ENCODE peak calls at places on chromosomes 16 and 17, in four cellular contexts. F is MM.1S, H is uterus, L is kidney epithelial cell. B is an unnamed sample. For H3K36me3, the result is how much of the 10 kb centered on the place peaks cover.

GRCh38 chr16:88533381-88533831 is 36.8 kb upstream of the ZC3H18 start:
- DNase-seq in F (no peak), H (no peak), L (no peak), B (no peak)

GRCh38 chr16:89971495-89972243 is 23.1 kb downstream of the DEF8 start:
- DNase-seq in F (no peak), H (no peak), L (no peak), B (no peak)

GRCh38 chr16:23948949-23949392 is 113.2 kb downstream of the PRKCB start:
- DNase-seq in L (no peak), H (no peak), F (no peak), B (no peak)

GRCh38 chr17:80850109-80850508 is 141.5 kb upstream of the CHMP6 start:
- DNase-seq in H (no peak), L (no peak), F (no peak), B (no peak)

GRCh38 chr16:22861585-22861984 is 47.6 kb downstream of the HS3ST2 start:
- DNase-seq in F (no peak), H (no peak), L (no peak), B (no peak)

GRCh38 chr17:29557717-29558116 is 9.1 kb downstream of the ABHD15 start:
- DNase-seq in L (no peak), F (no peak), H (no peak), B (no peak)

GRCh38 chr17:76080207-76080933 is 1.4 kb downstream of the ZACN start:
- DNase-seq in H (no peak), L (no peak), F (no peak), B (no peak)

GRCh38 chr17:81703747-81704654 is 834 bp downstream of the MRPL12 start:
- DNase-seq in F (no peak), H (no peak), L (no peak), B (no peak)

GRCh38 chr16:75482434-75483205 is 12.6 kb downstream of the CHST6 start:
- DNase-seq in F (no peak), H (no peak), L (no peak), B (no peak)

GRCh38 chr16:14117051-14117450 is 45.9 kb downstream of the MRTFB start:
- DNase-seq in L (no peak), H (no peak), F (no peak), B (no peak)

GRCh38 chr17:7238418-7239090 is 703 bp downstream of the PHF23 start:
- DNase-seq in F (peak), H (no peak), L (no peak), B (peak)

DNA sequence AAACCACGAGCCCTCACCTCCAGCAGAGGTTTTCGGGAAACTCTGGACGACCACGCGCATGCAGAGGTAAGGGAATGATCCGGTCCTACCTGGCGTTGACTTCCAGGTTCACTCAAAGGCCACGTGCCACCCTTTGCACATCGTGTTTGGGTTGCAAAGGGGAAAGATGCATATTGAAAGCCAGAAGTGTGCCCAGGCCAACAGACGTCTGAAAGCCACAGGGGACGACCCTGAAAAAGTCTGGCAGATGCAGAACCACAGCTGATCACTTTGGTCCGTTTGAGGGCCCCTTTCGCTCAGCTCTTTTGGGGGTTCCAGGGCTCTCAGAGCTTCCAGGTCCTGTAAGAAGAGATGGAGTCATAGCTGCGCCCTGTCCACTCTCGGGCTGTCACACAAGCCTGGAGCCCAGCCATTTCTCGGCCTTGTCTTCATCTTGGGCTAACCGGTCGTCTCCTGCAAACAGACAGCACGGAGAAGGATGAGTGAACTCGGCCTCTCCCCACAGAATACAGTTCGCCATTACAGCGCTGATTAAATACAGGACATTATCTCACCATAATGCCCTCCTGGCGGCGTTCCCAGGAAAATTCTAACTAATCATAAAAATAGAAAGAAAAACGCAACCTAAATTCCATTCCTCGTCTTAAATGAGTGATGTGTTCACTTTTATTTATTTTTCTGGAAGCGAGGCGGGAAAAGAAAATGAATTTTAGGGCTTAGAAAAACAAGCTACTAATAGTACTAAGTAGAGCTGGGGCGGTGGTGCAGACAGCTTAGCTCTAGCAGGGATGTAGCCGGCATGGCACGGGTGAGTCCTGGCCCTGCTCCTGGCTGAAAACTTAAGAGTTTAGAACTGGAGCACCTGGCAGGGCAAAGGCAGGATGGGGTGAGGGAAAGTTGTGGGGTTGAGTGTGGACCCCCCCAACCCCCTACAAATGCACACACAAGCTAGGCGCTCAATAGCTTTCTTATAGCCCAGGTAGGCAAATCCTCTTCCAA is 45.5 kb upstream of the ZFHX3 start:
- DNase-seq in F (no peak), L (no peak), H (no peak), B (no peak)
- TF ChIP-seq CTCF in F (no peak), L (no peak), H (no peak), B (no peak)

GRCh38 chr17:5034651-5035050 is 575 bp downstream of the SLC52A1 start:
- DNase-seq in H (no peak), L (no peak), F (no peak), B (no peak)
- H3K4me3 ChIP-seq in H (no peak), L (no peak), F (no peak), B (no peak)

GRCh38 chr17:38783227-38783626 is 16.1 kb downstream of the PIP4K2B start:
- DNase-seq in F (no peak), L (no peak), H (no peak), B (no peak)
- H3K36me3 ChIP-seq in F (under half), L (under half), H (under half), B (under half)

GRCh38 chr16:66585477-66586239 is 6.4 kb downstream of the CMTM2 start:
- DNase-seq in F (no peak), L (no peak), H (no peak), B (no peak)
- TF ChIP-seq CTCF in F (no peak), L (no peak), H (no peak), B (no peak)